ENCODE peak calls at places on chromosomes 12 and 14, in four cellular contexts. N, Z, O and C are unnamed samples.

GRCh38 chr12:107513184-107513583 is 172.4 kb upstream of the PWP1 start:
- DNase-seq in N (no peak), Z (no peak), O (no peak), C (no peak)

GRCh38 chr14:78959674-78960264 is 789.6 kb downstream of the NRXN3 start:
- DNase-seq in N (peak), Z (peak), O (peak), C (peak)

GRCh38 chr14:69657961-69658360 is 46.6 kb downstream of the SUSD6 start:
- DNase-seq in N (peak), Z (no peak), O (no peak), C (no peak)

GRCh38 chr12:25958254-25959068 is at the start of gene RASSF8:
- DNase-seq in N (peak), Z (no peak), O (no peak), C (peak)

GRCh38 chr12:61993734-61994345 is 266.4 kb upstream of the USP15 start:
- DNase-seq in N (peak), Z (peak), O (no peak), C (peak)

GRCh38 chr14:64806862-64807495 is 72.7 kb downstream of the SPTB start:
- DNase-seq in N (no peak), Z (no peak), O (no peak), C (no peak)

GRCh38 chr14:57479197-57479596 is 14.5 kb downstream of the CCDC198 start:
- DNase-seq in N (no peak), Z (no peak), O (no peak), C (no peak)

GRCh38 chr12:28872654-28873268 is 276.3 kb upstream of the FAR2 start:
- DNase-seq in N (peak), Z (peak), O (no peak), C (peak)

GRCh38 chr12:34341362-34341733 is 319.1 kb downstream of the ALG10 start:
- DNase-seq in N (no peak), Z (no peak), O (no peak), C (no peak)

GRCh38 chr14:95290769-95291440 is 28.8 kb downstream of the CLMN start:
- DNase-seq in N (peak), Z (no peak), O (no peak), C (peak)

GRCh38 chr12:127145929-127146789 is 1120.8 kb upstream of the TMEM132C start:
- DNase-seq in N (no peak), Z (peak), O (no peak), C (no peak)

GRCh38 chr14:67268456-67269115 is 27.4 kb downstream of the PALS1 start:
- DNase-seq in N (no peak), Z (no peak), O (no peak), C (no peak)

GRCh38 chr12:122844366-122844971 is 9.2 kb downstream of the HIP1R start:
- DNase-seq in N (no peak), Z (no peak), O (no peak), C (no peak)

GRCh38 chr14:64684091-64684490 is 20.1 kb upstream of the PLEKHG3 start:
- DNase-seq in N (no peak), Z (no peak), O (no peak), C (no peak)

GRCh38 chr12:40959041-40959440 is 229.1 kb upstream of the PDZRN4 start:
- DNase-seq in N (no peak), Z (no peak), O (no peak), C (no peak)

GRCh38 chr14:83300454-83301064 is 1766.9 kb upstream of the SEL1L start:
- DNase-seq in N (peak), Z (no peak), O (no peak), C (no peak)

GRCh38 chr14:68379510-68380303 is 413.2 kb downstream of the ZFP36L1 start:
- DNase-seq in N (peak), Z (no peak), O (no peak), C (no peak)

GRCh38 chr14:100638211-100638855 is 51.1 kb upstream of the BEGAIN start:
- DNase-seq in N (no peak), Z (no peak), O (no peak), C (no peak)

GRCh38 chr12:116015525-116015924 is 262.0 kb downstream of the MED13L start:
- DNase-seq in N (peak), Z (no peak), O (no peak), C (peak)

GRCh38 chr12:121626853-121627623 is 708 bp downstream of the ORAI1 start:
- DNase-seq in N (peak), Z (no peak), O (peak), C (peak)

DNA sequence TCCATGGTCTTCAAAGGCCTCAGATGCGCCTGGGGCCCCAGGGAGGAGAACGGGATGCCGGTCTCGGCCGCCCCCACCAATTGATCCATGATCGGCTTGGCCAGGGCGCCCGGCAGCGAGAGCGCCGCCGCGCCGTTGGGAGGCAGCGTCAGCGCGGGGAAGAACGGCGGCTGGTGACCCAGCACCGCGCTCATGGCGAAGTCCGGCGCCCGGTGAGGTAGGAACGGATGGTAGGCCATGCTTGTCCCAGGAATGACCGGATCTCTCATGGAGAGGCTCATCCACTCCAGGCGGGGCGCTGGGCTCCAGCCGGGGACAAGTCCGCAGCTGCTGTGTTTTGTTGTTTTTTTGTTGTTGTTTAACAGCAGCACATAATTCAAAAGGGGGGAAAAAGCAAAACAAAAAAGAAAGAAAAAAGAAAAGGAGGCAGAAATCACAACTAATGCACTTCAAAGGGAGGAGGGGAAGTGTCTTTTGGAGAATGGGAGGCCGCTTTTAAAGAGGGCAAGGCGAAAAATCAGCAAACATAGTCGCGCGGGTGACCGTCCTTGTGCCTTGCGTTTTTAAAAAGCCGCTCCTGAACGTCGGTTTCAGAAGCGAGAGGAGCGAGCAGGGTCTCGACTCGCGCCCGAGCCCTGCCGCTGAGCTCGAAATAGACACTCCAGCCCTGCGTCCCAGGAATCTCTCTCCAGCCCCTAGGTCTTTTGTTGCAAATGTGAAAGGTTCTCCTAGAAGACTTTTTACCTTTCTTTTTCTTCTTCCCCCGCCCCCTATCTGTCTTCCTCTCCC is 861 bp downstream of the TBX3 start:
- DNase-seq in N (peak), Z (no peak), O (no peak), C (no peak)
- TF ChIP-seq CTCF in N (peak), Z (no peak), O (no peak), C (no peak)

DNA sequence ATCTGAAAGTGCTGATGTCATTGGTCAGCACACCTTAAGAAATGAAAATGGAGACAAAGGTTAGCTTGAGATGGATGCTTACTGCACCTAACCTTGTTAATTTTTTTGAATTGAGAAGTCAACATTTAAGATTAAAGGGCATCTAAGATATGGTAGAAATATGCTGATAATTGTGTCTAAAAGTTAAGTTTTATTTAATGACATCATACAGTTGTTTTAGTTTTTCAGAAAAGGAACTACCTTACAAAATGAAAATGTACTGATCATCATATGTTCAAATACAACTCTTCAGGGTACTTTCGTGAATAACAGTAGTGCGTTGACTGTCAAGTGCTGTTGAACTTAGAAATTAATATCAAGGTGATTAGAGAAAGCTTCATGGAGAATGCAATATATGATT is 2.5 kb downstream of the SMCO3 start:
- DNase-seq in N (no peak), Z (no peak), O (no peak), C (no peak)
- TF ChIP-seq CTCF in N (no peak), Z (no peak), O (no peak), C (no peak)

GRCh38 chr12:82378997-82379396 is 20.7 kb downstream of the METTL25 start:
- DNase-seq in N (no peak), Z (no peak), O (no peak), C (no peak)

GRCh38 chr12:82383930-82384513 is 25.7 kb downstream of the METTL25 start:
- DNase-seq in N (peak), Z (no peak), O (no peak), C (no peak)
- TF ChIP-seq CTCF in N (peak), Z (peak), O (peak), C (peak)

GRCh38 chr12:110932048-110932447 is 11.7 kb upstream of the MYL2 start:
- DNase-seq in N (peak), Z (no peak), O (no peak), C (no peak)
- TF ChIP-seq CTCF in N (peak), Z (peak), O (peak), C (no peak)

GRCh38 chr12:49537709-49538601 is 875 bp upstream of the KCNH3 start:
- DNase-seq in N (peak), Z (no peak), O (no peak), C (no peak)
- TF ChIP-seq CTCF in N (no peak), Z (no peak), O (no peak), C (peak)

GRCh38 chr14:59020382-59020781 is 168.1 kb upstream of the DAAM1 start:
- DNase-seq in N (peak), Z (peak), O (no peak), C (no peak)

GRCh38 chr14:59018978-59019377 is 169.5 kb upstream of the DAAM1 start:
- DNase-seq in N (peak), Z (no peak), O (no peak), C (no peak)

GRCh38 chr14:59026086-59026485 is 162.4 kb upstream of the DAAM1 start:
- DNase-seq in N (no peak), Z (no peak), O (no peak), C (no peak)

GRCh38 chr14:59018460-59018859 is 170.0 kb upstream of the DAAM1 start:
- DNase-seq in N (no peak), Z (no peak), O (no peak), C (no peak)

GRCh38 chr14:59022144-59022543 is 166.3 kb upstream of the DAAM1 start:
- DNase-seq in N (peak), Z (no peak), O (no peak), C (no peak)
- TF ChIP-seq CTCF in N (peak), Z (peak), O (peak), C (no peak)

DNA sequence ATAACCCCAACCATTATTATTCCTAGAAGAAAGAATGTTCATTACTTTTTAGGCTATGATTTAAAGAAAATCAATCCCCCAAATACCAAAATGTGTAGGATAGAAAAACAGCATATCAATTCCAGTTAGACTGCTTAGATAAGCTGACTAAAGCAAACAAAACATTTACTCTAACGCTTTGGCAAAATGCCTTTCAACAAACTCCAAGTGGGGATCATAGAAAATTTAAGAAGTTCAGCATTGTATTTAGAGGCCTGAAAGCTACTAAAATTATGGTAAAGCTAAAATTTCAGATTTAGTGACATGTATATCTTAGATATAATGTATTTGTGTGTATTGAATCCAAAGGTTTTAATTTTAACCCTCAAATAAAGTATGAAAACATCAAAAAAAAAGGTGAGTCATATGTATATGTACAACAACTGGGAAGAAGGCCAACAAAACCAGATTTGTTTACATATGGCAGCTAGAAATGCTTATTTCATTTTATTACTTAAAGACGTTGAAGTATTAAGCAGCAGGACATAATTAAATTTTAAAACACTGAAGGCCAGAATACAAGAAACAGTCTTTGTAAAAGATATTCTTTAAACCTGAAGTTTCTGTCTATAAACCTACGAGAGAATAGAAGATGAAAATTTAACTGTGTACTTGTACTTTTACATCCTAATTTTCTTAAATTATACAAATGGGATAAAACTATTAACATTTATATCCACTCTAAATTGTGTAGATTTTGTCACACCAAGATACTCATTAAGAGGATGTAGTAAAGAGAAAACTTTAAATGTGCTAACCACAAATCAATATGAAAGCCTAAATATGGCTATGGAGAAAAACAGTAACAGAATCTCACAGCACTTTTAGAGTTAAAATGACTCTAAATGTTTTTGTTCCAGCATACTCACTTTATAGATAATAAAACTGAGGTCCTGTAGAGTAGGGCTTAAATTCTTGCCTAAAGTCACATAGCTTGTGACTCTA is 71.4 kb downstream of the SLC41A2 start:
- DNase-seq in N (peak), Z (peak), O (no peak), C (no peak)
- TF ChIP-seq CTCF in N (no peak), Z (no peak), O (no peak), C (no peak)

DNA sequence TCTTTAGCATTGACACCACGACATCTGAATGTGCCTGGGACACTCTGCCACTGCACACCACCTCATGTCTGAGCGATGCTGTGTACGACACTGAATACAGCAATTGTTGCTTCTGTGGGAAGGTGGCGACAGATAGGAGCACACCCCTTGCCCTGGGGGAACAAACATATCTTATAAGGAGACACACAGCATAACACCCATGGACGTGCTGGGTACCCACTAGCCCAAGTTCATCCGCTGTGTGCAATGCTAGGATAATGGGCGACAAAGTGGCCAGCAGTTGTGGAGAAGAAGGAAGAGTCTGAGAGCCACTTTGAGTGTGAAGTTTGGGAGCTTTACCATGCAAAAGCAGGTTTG is 61.1 kb downstream of the VWF start:
- DNase-seq in N (no peak), Z (no peak), O (no peak), C (no peak)
- TF ChIP-seq CTCF in N (peak), Z (peak), O (no peak), C (no peak)